ENCODE peak calls at places on chromosomes 12 and 14, in five cellular contexts. U is cardiac muscle cell; I is suprapubic skin; X is CD4-positive, CD25-positive, alpha-beta regulatory T cell; K is GM23248. J is an unnamed sample. For H3K4me1, the result is how much of the 10 kb centered on the place peaks cover.

GRCh38 chr14:84493779-84494178 is 1036.2 kb upstream of the FLRT2 start:
- DNase-seq in U (peak), I (no peak), X (no peak), K (no peak), J (no peak)

GRCh38 chr12:38137716-38138115 is 178.9 kb upstream of the ALG10B start:
- DNase-seq in U (no peak), I (no peak), X (no peak), K (no peak), J (no peak)

GRCh38 chr14:105530446-105531087 is 4.2 kb downstream of the TMEM121 start:
- DNase-seq in U (no peak), I (no peak), X (no peak), K (no peak), J (no peak)

GRCh38 chr12:120719072-120719471 is 6.6 kb upstream of the ACADS start:
- DNase-seq in U (no peak), I (no peak), X (no peak), K (no peak), J (no peak)

GRCh38 chr14:33657478-33657877 is 293.4 kb downstream of the EGLN3 start:
- DNase-seq in U (peak), I (no peak), X (no peak), K (peak), J (no peak)

GRCh38 chr14:99736600-99737371 is 52.7 kb downstream of the CYP46A1 start:
- DNase-seq in U (no peak), I (no peak), X (no peak), K (peak), J (no peak)

GRCh38 chr12:84553331-84554117 is 359.1 kb downstream of the SLC6A15 start:
- DNase-seq in U (no peak), I (no peak), X (no peak), K (no peak), J (no peak)

GRCh38 chr14:71465316-71465715 is 466.9 kb upstream of the RGS6 start:
- DNase-seq in U (peak), I (no peak), X (no peak), K (peak), J (no peak)

GRCh38 chr14:99879401-99880295 is 86.4 kb downstream of the EML1 start:
- DNase-seq in U (peak), I (no peak), X (no peak), K (peak), J (no peak)

GRCh38 chr12:5478081-5478706 is 46.3 kb downstream of the NTF3 start:
- DNase-seq in U (no peak), I (no peak), X (no peak), K (no peak), J (no peak)

GRCh38 chr12:58364389-58365086 is 423.2 kb downstream of the ATP23 start:
- DNase-seq in U (peak), I (no peak), X (no peak), K (peak), J (no peak)

GRCh38 chr12:67592228-67593011 is 56.1 kb upstream of the DYRK2 start:
- DNase-seq in U (peak), I (no peak), X (no peak), K (peak), J (no peak)

GRCh38 chr12:16037533-16037932 is 126.4 kb downstream of the DERA start:
- DNase-seq in U (no peak), I (no peak), X (no peak), K (no peak), J (no peak)

GRCh38 chr12:7788316-7788689 is 899 bp upstream of the NANOG start:
- DNase-seq in U (no peak), I (no peak), X (no peak), K (no peak), J (no peak)

GRCh38 chr14:38255408-38255672 is 553 bp downstream of the CLEC14A start:
- DNase-seq in U (peak), I (peak), X (no peak), K (no peak), J (no peak)

GRCh38 chr12:10740182-10740581 is 17.1 kb upstream of the YBX3 start:
- DNase-seq in U (no peak), I (no peak), X (no peak), K (no peak), J (no peak)

GRCh38 chr12:13102481-13103195 is 829 bp downstream of the GSG1 start:
- DNase-seq in U (peak), I (no peak), X (no peak), K (peak), J (no peak)

GRCh38 chr12:24814379-24815086 is 134.4 kb downstream of the BCAT1 start:
- DNase-seq in U (no peak), I (no peak), X (no peak), K (no peak), J (no peak)

GRCh38 chr12:120500577-120500976 is 4.7 kb downstream of the DYNLL1 start:
- DNase-seq in U (peak), I (no peak), X (no peak), K (peak), J (no peak)

GRCh38 chr12:108783446-108783845 is 52.1 kb upstream of the CORO1C start:
- DNase-seq in U (no peak), I (no peak), X (no peak), K (no peak), J (no peak)

GRCh38 chr14:70803321-70804110 is 5.8 kb downstream of the MAP3K9 start:
- DNase-seq in U (no peak), I (no peak), X (no peak), K (no peak), J (no peak)

GRCh38 chr12:78209851-78210493 is 379.3 kb downstream of the NAV3 start:
- DNase-seq in U (peak), I (no peak), X (no peak), K (peak), J (no peak)

GRCh38 chr14:53883739-53884138 is 72.9 kb downstream of the BMP4 start:
- DNase-seq in U (no peak), I (no peak), X (no peak), K (no peak), J (no peak)

GRCh38 chr14:44960146-44960545 is 1.6 kb downstream of the KLHL28 start:
- DNase-seq in U (peak), I (no peak), X (no peak), K (peak), J (no peak)

GRCh38 chr12:12518919-12519318 is 43.7 kb downstream of the DUSP16 start:
- DNase-seq in U (no peak), I (no peak), X (no peak), K (no peak), J (no peak)

GRCh38 chr12:41795066-41795465 is 349.6 kb downstream of the GXYLT1 start:
- DNase-seq in U (peak), I (no peak), X (no peak), K (peak), J (no peak)

GRCh38 chr14:76181546-76181945 is 29.8 kb downstream of the GPATCH2L start:
- DNase-seq in U (peak), I (no peak), X (no peak), K (peak), J (no peak)

GRCh38 chr12:66861157-66861750 is 182.4 kb upstream of the GRIP1 start:
- DNase-seq in U (peak), I (no peak), X (peak), K (peak), J (peak)

GRCh38 chr12:3869860-3870259 is 3.3 kb downstream of the PARP11 start:
- DNase-seq in U (no peak), I (no peak), X (no peak), K (no peak), J (no peak)

GRCh38 chr12:89663577-89664357 is 44.9 kb downstream of the ATP2B1 start:
- DNase-seq in U (peak), I (no peak), X (no peak), K (peak), J (no peak)

GRCh38 chr12:27667540-27667939 is 28.7 kb upstream of the REP15 start:
- DNase-seq in U (peak), I (no peak), X (no peak), K (peak), J (no peak)

DNA sequence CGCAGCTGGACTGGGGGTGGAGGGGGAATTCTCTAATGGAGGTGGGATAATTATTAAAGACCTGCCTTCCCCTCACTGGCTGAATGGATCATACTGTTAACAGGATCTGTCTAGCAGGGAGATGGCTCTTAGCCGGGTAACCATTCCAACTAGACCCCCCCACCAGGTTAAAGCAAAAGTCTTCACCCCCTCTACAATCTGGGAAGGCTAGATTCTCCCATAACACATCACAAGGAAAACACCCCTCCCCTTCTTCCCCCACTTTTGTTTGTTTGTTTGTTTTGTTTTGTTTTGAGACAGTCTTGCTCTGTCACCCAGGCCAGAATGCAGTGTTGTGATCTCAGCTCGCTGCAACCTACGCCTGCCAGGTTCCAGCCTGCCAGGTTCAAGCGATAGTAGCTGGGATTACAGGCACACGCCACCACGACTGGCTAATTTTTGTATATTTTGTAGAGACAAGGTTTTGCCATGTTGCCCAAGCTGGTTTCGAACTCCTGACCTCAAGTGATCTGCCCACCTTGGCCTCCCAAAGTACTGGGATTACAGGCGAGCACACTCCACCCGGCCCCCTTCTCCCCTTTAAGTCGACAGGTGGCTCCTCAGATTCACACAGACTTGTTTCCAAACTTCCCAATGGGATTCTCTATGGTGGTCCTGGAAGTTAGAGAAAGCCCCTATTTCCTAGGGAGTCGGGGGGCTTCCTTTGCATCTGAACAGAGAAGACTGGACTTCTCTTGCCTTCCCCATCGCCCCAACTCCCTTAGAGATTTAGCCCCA is 3.5 kb upstream of the BAZ2A start:
- DNase-seq in U (no peak), I (no peak), X (no peak), K (peak), J (no peak)
- H3K4me1 ChIP-seq in U (under half), I (half or more), X (half or more), K (under half), J (under half)

DNA sequence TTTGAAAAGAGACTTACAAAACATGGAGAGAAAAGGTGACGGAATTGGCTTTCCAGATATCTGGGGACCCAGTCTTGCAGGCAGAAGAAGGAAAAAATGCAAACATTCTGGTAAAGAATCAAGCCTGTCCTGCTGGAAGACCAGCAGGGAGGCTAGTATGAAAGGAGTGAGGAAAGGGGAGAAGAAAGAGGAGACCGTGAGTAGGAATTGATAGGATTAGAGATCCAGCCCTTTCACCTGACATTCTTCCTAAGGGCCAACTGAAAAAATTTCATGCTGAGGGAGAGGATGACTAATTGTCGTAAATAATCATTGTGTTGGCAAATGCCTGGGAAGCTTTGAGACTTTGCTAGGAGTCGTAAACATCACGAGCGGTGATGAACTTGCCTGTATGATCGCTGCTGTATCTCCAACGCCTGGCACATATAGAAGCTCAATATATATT is 12.1 kb downstream of the BHLHE41 start:
- DNase-seq in U (no peak), I (no peak), X (no peak), K (peak), J (no peak)
- H3K4me1 ChIP-seq in U (under half), I (under half), X (under half), K (under half), J (under half)

GRCh38 chr12:68614772-68615171 is 4.1 kb downstream of the RAP1B start:
- DNase-seq in U (no peak), I (no peak), X (no peak), K (no peak), J (no peak)
- H3K4me1 ChIP-seq in U (under half), I (half or more), X (half or more), K (half or more), J (under half)

DNA sequence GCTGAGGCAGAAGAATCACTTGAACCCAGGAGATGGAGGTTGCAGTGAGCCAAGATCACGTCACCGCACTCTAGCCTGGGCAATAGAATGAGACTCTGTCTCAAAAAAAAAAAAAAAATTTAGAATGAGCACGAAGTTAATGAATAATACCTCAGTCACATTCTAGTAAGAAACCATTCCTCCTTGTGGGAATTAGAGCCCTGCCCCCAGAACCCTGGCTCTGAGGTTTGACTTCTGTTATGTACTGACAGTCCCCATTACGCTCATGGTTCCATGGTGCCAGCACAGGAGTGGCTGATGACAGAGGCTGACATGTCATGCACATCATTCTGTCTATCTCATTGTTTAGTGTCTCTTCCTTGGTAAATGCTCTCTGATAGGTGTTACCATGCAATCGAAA is 132.6 kb upstream of the FGD4 start:
- DNase-seq in U (no peak), I (no peak), X (no peak), K (no peak), J (no peak)
- H3K4me1 ChIP-seq in U (under half), I (under half), X (under half), K (under half), J (under half)

DNA sequence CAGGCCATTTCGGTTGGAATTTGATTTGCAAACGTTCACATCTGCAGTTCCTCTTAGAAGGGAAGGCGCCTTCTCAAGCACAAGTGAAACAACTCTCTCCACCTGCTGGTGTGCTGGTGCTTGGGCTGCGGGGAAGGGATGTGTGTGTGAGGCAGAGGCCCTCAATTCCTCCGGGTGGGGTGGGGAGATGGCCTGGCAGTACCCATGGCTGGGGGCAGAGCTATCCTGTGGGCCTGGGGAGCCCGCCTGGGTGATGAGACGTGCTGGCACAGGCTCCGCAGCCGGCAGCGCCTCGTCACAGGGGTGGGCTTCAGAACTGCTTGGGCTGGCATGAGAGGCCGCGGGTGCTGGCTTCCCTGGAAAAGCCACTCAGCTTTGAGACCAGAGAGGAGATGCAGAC is 28.9 kb upstream of the TDRD9 start:
- DNase-seq in U (no peak), I (no peak), X (no peak), K (no peak), J (no peak)
- H3K4me1 ChIP-seq in U (under half), I (under half), X (under half), K (under half), J (under half)

DNA sequence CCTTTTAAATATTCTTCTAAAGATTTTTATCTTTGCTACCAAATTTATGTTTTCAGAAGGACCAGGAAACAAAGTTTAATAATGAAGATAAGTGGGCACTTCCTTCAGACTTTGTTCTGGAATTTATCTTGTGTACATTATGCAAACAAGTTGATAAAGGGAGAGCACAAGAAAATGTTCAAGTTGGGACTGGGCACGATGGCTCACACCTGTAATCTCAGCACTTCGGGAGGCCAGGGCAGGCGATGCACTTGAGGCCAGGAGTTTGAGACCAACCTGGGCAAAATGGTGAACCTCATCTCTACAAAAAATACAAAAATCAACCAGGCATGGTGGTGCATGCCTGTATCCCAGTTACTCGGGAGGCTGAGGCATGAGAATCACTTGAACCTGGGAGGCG is 4.6 kb downstream of the PLBD1 start:
- DNase-seq in U (no peak), I (no peak), X (no peak), K (no peak), J (no peak)
- H3K4me1 ChIP-seq in U (under half), I (under half), X (under half), K (under half), J (under half)